ENCODE peak calls at places on chromosomes 1 and 21, in ten cellular contexts. One of them, this sample, is unnamed.

GRCh38 chr1:92277105-92277504 is 21.7 kb downstream of the GLMN start:
- DNase-seq in astrocyte of the cerebellum: no peak
- DNase-seq in pancreas: no peak
- DNase-seq in brain microvascular endothelial cell: no peak
- DNase-seq in skeletal muscle cell: peak
- DNase-seq in choroid plexus epithelial cell: peak
- DNase-seq in CD4-positive, alpha-beta memory T cell: no peak
- DNase-seq in left ventricle myocardium inferior: no peak
- DNase-seq in GM12865: no peak
- DNase-seq in tibial nerve: no peak
- DNase-seq in this sample: no peak

GRCh38 chr1:232477728-232478127 is 152.2 kb downstream of the SIPA1L2 start:
- DNase-seq in astrocyte of the cerebellum: peak
- DNase-seq in pancreas: no peak
- DNase-seq in brain microvascular endothelial cell: peak
- DNase-seq in skeletal muscle cell: peak
- DNase-seq in choroid plexus epithelial cell: peak
- DNase-seq in CD4-positive, alpha-beta memory T cell: no peak
- DNase-seq in left ventricle myocardium inferior: no peak
- DNase-seq in GM12865: no peak
- DNase-seq in tibial nerve: no peak
- DNase-seq in this sample: no peak

GRCh38 chr1:167158095-167158812 is 62.4 kb upstream of the POU2F1 start:
- DNase-seq in astrocyte of the cerebellum: no peak
- DNase-seq in pancreas: no peak
- DNase-seq in brain microvascular endothelial cell: no peak
- DNase-seq in skeletal muscle cell: no peak
- DNase-seq in choroid plexus epithelial cell: no peak
- DNase-seq in CD4-positive, alpha-beta memory T cell: no peak
- DNase-seq in left ventricle myocardium inferior: no peak
- DNase-seq in GM12865: no peak
- DNase-seq in tibial nerve: no peak
- DNase-seq in this sample: no peak

GRCh38 chr21:45643021-45643980 is at the start of gene PCBP3:
- DNase-seq in astrocyte of the cerebellum: peak
- DNase-seq in pancreas: peak
- DNase-seq in brain microvascular endothelial cell: peak
- DNase-seq in skeletal muscle cell: peak
- DNase-seq in choroid plexus epithelial cell: peak
- DNase-seq in CD4-positive, alpha-beta memory T cell: peak
- DNase-seq in left ventricle myocardium inferior: peak
- DNase-seq in GM12865: peak
- DNase-seq in tibial nerve: peak
- DNase-seq in this sample: peak

GRCh38 chr1:26477446-26478152 is 5.4 kb downstream of the HMGN2 start:
- DNase-seq in astrocyte of the cerebellum: no peak
- DNase-seq in pancreas: no peak
- DNase-seq in brain microvascular endothelial cell: no peak
- DNase-seq in skeletal muscle cell: no peak
- DNase-seq in choroid plexus epithelial cell: peak
- DNase-seq in CD4-positive, alpha-beta memory T cell: no peak
- DNase-seq in left ventricle myocardium inferior: no peak
- DNase-seq in GM12865: peak
- DNase-seq in tibial nerve: no peak
- DNase-seq in this sample: no peak

GRCh38 chr1:9631613-9632012 is 19.9 kb upstream of the PIK3CD start:
- DNase-seq in astrocyte of the cerebellum: no peak
- DNase-seq in pancreas: no peak
- DNase-seq in brain microvascular endothelial cell: no peak
- DNase-seq in skeletal muscle cell: no peak
- DNase-seq in choroid plexus epithelial cell: no peak
- DNase-seq in CD4-positive, alpha-beta memory T cell: no peak
- DNase-seq in left ventricle myocardium inferior: no peak
- DNase-seq in GM12865: no peak
- DNase-seq in tibial nerve: no peak
- DNase-seq in this sample: no peak

GRCh38 chr1:2255420-2256369 is 27.6 kb downstream of the SKI start:
- DNase-seq in astrocyte of the cerebellum: no peak
- DNase-seq in pancreas: no peak
- DNase-seq in brain microvascular endothelial cell: peak
- DNase-seq in skeletal muscle cell: no peak
- DNase-seq in choroid plexus epithelial cell: peak
- DNase-seq in CD4-positive, alpha-beta memory T cell: peak
- DNase-seq in left ventricle myocardium inferior: no peak
- DNase-seq in GM12865: peak
- DNase-seq in tibial nerve: no peak
- DNase-seq in this sample: peak

GRCh38 chr1:235272851-235273250 is 55.1 kb downstream of the ARID4B start:
- DNase-seq in astrocyte of the cerebellum: no peak
- DNase-seq in pancreas: no peak
- DNase-seq in brain microvascular endothelial cell: no peak
- DNase-seq in skeletal muscle cell: no peak
- DNase-seq in choroid plexus epithelial cell: no peak
- DNase-seq in CD4-positive, alpha-beta memory T cell: no peak
- DNase-seq in left ventricle myocardium inferior: no peak
- DNase-seq in GM12865: no peak
- DNase-seq in tibial nerve: no peak
- DNase-seq in this sample: no peak

GRCh38 chr1:169089776-169090175 is 16.7 kb upstream of the ATP1B1 start:
- DNase-seq in astrocyte of the cerebellum: no peak
- DNase-seq in pancreas: no peak
- DNase-seq in brain microvascular endothelial cell: no peak
- DNase-seq in skeletal muscle cell: no peak
- DNase-seq in choroid plexus epithelial cell: no peak
- DNase-seq in CD4-positive, alpha-beta memory T cell: no peak
- DNase-seq in left ventricle myocardium inferior: no peak
- DNase-seq in GM12865: no peak
- DNase-seq in tibial nerve: no peak
- DNase-seq in this sample: no peak
- H3K4me3 ChIP-seq in astrocyte of the cerebellum: no peak
- H3K4me3 ChIP-seq in pancreas: no peak
- H3K4me3 ChIP-seq in brain microvascular endothelial cell: no peak
- H3K4me3 ChIP-seq in skeletal muscle cell: no peak
- H3K4me3 ChIP-seq in choroid plexus epithelial cell: no peak
- H3K4me3 ChIP-seq in CD4-positive, alpha-beta memory T cell: no peak
- H3K4me3 ChIP-seq in left ventricle myocardium inferior: no peak
- H3K4me3 ChIP-seq in GM12865: no peak
- H3K4me3 ChIP-seq in tibial nerve: no peak
- H3K4me3 ChIP-seq in this sample: no peak

DNA sequence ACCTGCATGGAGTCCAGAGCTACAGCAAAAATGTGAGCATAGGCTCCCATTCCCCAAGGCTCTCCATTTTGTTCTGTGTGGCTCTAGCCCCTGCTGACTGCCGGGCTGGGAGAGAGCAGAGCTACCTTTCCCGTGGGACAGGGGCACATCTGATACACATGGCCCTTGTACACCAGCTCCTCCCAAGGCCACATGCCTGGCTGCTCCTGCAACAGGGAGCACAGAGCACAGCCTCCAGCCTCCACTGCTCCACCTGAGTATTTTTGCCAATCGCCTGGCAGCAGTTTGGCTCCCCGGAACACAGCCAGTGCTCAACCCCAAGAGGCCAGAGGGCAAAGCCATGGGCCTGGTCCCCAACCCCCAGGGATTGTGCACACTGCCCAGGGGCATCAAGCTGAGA is 146.5 kb downstream of the CHD1L start:
- DNase-seq in astrocyte of the cerebellum: no peak
- DNase-seq in pancreas: no peak
- DNase-seq in brain microvascular endothelial cell: no peak
- DNase-seq in skeletal muscle cell: no peak
- DNase-seq in choroid plexus epithelial cell: no peak
- DNase-seq in CD4-positive, alpha-beta memory T cell: no peak
- DNase-seq in left ventricle myocardium inferior: no peak
- DNase-seq in GM12865: no peak
- DNase-seq in tibial nerve: no peak
- DNase-seq in this sample: no peak
- H3K4me3 ChIP-seq in astrocyte of the cerebellum: no peak
- H3K4me3 ChIP-seq in pancreas: no peak
- H3K4me3 ChIP-seq in brain microvascular endothelial cell: no peak
- H3K4me3 ChIP-seq in skeletal muscle cell: no peak
- H3K4me3 ChIP-seq in choroid plexus epithelial cell: no peak
- H3K4me3 ChIP-seq in CD4-positive, alpha-beta memory T cell: no peak
- H3K4me3 ChIP-seq in left ventricle myocardium inferior: no peak
- H3K4me3 ChIP-seq in GM12865: no peak
- H3K4me3 ChIP-seq in tibial nerve: no peak
- H3K4me3 ChIP-seq in this sample: no peak

GRCh38 chr1:224431726-224432125 is 2.9 kb downstream of the WDR26 start:
- DNase-seq in astrocyte of the cerebellum: no peak
- DNase-seq in pancreas: no peak
- DNase-seq in brain microvascular endothelial cell: no peak
- DNase-seq in skeletal muscle cell: no peak
- DNase-seq in choroid plexus epithelial cell: no peak
- DNase-seq in CD4-positive, alpha-beta memory T cell: no peak
- DNase-seq in left ventricle myocardium inferior: no peak
- DNase-seq in GM12865: no peak
- DNase-seq in tibial nerve: no peak
- DNase-seq in this sample: no peak
- H3K4me3 ChIP-seq in astrocyte of the cerebellum: peak
- H3K4me3 ChIP-seq in pancreas: peak
- H3K4me3 ChIP-seq in brain microvascular endothelial cell: peak
- H3K4me3 ChIP-seq in skeletal muscle cell: peak
- H3K4me3 ChIP-seq in choroid plexus epithelial cell: peak
- H3K4me3 ChIP-seq in CD4-positive, alpha-beta memory T cell: peak
- H3K4me3 ChIP-seq in left ventricle myocardium inferior: peak
- H3K4me3 ChIP-seq in GM12865: peak
- H3K4me3 ChIP-seq in tibial nerve: peak
- H3K4me3 ChIP-seq in this sample: no peak

DNA sequence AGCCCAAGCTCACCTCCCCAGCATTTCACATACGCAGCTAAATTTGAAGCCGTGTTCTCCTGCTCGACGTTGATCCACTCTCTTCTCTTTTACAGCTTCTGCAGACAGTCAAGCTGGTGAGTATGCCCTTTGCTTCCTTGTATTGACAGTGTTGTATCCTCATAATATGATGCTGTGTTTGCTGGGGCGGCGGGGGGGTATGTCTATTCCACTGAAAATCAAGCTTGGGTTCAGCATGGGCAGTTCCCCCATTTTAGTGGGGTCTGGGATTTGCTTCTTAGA is 576 bp downstream of the FCGR2A start:
- DNase-seq in astrocyte of the cerebellum: no peak
- DNase-seq in pancreas: no peak
- DNase-seq in brain microvascular endothelial cell: no peak
- DNase-seq in skeletal muscle cell: no peak
- DNase-seq in choroid plexus epithelial cell: no peak
- DNase-seq in CD4-positive, alpha-beta memory T cell: no peak
- DNase-seq in left ventricle myocardium inferior: no peak
- DNase-seq in GM12865: no peak
- DNase-seq in tibial nerve: no peak
- DNase-seq in this sample: no peak
- H3K4me3 ChIP-seq in astrocyte of the cerebellum: no peak
- H3K4me3 ChIP-seq in pancreas: no peak
- H3K4me3 ChIP-seq in brain microvascular endothelial cell: no peak
- H3K4me3 ChIP-seq in skeletal muscle cell: no peak
- H3K4me3 ChIP-seq in choroid plexus epithelial cell: no peak
- H3K4me3 ChIP-seq in CD4-positive, alpha-beta memory T cell: no peak
- H3K4me3 ChIP-seq in left ventricle myocardium inferior: peak
- H3K4me3 ChIP-seq in GM12865: no peak
- H3K4me3 ChIP-seq in tibial nerve: no peak
- H3K4me3 ChIP-seq in this sample: no peak

DNA sequence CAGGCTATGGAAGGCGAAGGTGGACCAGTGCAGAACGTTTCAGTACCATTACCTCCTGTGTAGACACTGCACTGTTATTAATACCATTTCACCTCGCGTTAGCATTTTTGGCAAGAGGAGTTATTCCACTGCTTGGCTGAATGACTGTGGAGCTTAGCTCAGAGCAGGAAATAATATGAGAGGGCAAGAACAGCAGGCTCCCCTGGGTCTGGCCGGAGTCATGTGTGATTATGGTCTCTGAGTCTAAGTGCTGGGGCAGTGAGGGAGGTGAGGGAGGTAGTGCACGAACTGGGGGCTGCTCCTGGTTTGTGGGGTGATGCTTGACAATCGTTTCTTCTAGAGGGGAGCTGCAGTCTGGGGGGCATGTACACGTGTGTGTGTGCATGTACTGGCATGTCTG is 82.9 kb downstream of the MDM4 start:
- DNase-seq in astrocyte of the cerebellum: no peak
- DNase-seq in pancreas: no peak
- DNase-seq in brain microvascular endothelial cell: no peak
- DNase-seq in skeletal muscle cell: no peak
- DNase-seq in choroid plexus epithelial cell: no peak
- DNase-seq in CD4-positive, alpha-beta memory T cell: no peak
- DNase-seq in left ventricle myocardium inferior: no peak
- DNase-seq in GM12865: no peak
- DNase-seq in tibial nerve: no peak
- DNase-seq in this sample: no peak
- H3K4me3 ChIP-seq in astrocyte of the cerebellum: no peak
- H3K4me3 ChIP-seq in pancreas: no peak
- H3K4me3 ChIP-seq in brain microvascular endothelial cell: no peak
- H3K4me3 ChIP-seq in skeletal muscle cell: no peak
- H3K4me3 ChIP-seq in choroid plexus epithelial cell: no peak
- H3K4me3 ChIP-seq in CD4-positive, alpha-beta memory T cell: no peak
- H3K4me3 ChIP-seq in left ventricle myocardium inferior: no peak
- H3K4me3 ChIP-seq in GM12865: no peak
- H3K4me3 ChIP-seq in tibial nerve: no peak
- H3K4me3 ChIP-seq in this sample: no peak